ENCODE peak calls at places on chromosomes 16 and 17, in ten cellular contexts. J, O, D, H, Q, C, X, Y, B and T are unnamed samples.

GRCh38 chr17:4565209-4566141 is 5.1 kb upstream of the GGT6 start:
- DNase-seq in J (peak; percentile 90), O (peak; percentile 90), D (peak; percentile 68), H (peak; percentile 88), Q (no peak), C (peak; percentile 96), X (no peak), Y (peak; percentile 78), B (peak; percentile 86), T (peak; percentile 52)

GRCh38 chr17:17579691-17580090 is 11.8 kb downstream of the PEMT start:
- DNase-seq in J (no peak), O (no peak), D (no peak), H (no peak), Q (no peak), C (peak; percentile 61), X (no peak), Y (no peak), B (no peak), T (no peak)

GRCh38 chr16:66923247-66923851 is 2.0 kb downstream of the RRAD start:
- DNase-seq in J (no peak), O (no peak), D (no peak), H (no peak), Q (peak; percentile 67), C (peak; percentile 98), X (no peak), Y (peak; percentile 85), B (no peak), T (no peak)

GRCh38 chr17:75295220-75296158 is 6.3 kb upstream of the SLC25A19 start:
- DNase-seq in J (no peak), O (no peak), D (no peak), H (peak; percentile 94), Q (no peak), C (peak; percentile 25), X (no peak), Y (no peak), B (no peak), T (no peak)

GRCh38 chr16:26993988-26994387 is 72.7 kb upstream of the C16orf82 start:
- DNase-seq in J (no peak), O (peak; percentile 34), D (no peak), H (no peak), Q (no peak), C (no peak), X (no peak), Y (no peak), B (no peak), T (no peak)

GRCh38 chr16:81632392-81633146 is 146.5 kb upstream of the PLCG2 start:
- DNase-seq in J (no peak), O (no peak), D (peak; percentile 43), H (no peak), Q (no peak), C (peak; percentile 97), X (no peak), Y (no peak), B (no peak), T (peak; percentile 77)

GRCh38 chr16:87425941-87426340 is 33.8 kb downstream of the MAP1LC3B start:
- DNase-seq in J (no peak), O (no peak), D (no peak), H (no peak), Q (no peak), C (no peak), X (no peak), Y (no peak), B (no peak), T (no peak)

GRCh38 chr16:88940196-88941050 is 36.6 kb downstream of the CBFA2T3 start:
- DNase-seq in J (peak; percentile 59), O (peak; percentile 74), D (no peak), H (no peak), Q (peak; percentile 60), C (no peak), X (no peak), Y (no peak), B (peak; percentile 15), T (no peak)

GRCh38 chr17:64002658-64003525 is 4.7 kb downstream of the PRR29 start:
- DNase-seq in J (peak; percentile 1), O (peak; percentile 43), D (no peak), H (no peak), Q (no peak), C (no peak), X (no peak), Y (no peak), B (no peak), T (no peak)

GRCh38 chr16:3744018-3744417 is 26.7 kb upstream of the TRAP1 start:
- DNase-seq in J (no peak), O (no peak), D (no peak), H (no peak), Q (no peak), C (no peak), X (no peak), Y (no peak), B (no peak), T (no peak)

GRCh38 chr17:5662409-5663150 is 78.3 kb upstream of the NLRP1 start:
- DNase-seq in J (no peak), O (no peak), D (no peak), H (no peak), Q (no peak), C (no peak), X (no peak), Y (no peak), B (peak; percentile 31), T (no peak)

GRCh38 chr16:15672514-15673167 is 22.6 kb downstream of the NDE1 start:
- DNase-seq in J (no peak), O (no peak), D (peak; percentile 87), H (no peak), Q (peak; percentile 83), C (peak; percentile 95), X (peak; percentile 86), Y (peak; percentile 95), B (no peak), T (peak; percentile 98)

GRCh38 chr17:55273579-55274370 is 9.0 kb downstream of the HLF start:
- DNase-seq in J (no peak), O (no peak), D (peak; percentile 73), H (no peak), Q (peak; percentile 77), C (no peak), X (peak; percentile 62), Y (peak; percentile 89), B (no peak), T (no peak)

GRCh38 chr17:77454560-77455095 is 313.9 kb downstream of the SEC14L1 start:
- DNase-seq in J (no peak), O (peak; percentile 87), D (no peak), H (peak; percentile 65), Q (peak; percentile 28), C (peak; percentile 62), X (no peak), Y (no peak), B (no peak), T (peak; percentile 65)

GRCh38 chr16:29819506-29819905 is 756 bp upstream of the MVP start:
- DNase-seq in J (no peak), O (no peak), D (no peak), H (no peak), Q (no peak), C (peak; percentile 23), X (no peak), Y (no peak), B (no peak), T (no peak)
- TF ChIP-seq CTCF in J (peak; percentile 4), O (peak; percentile 62), D (no peak), H (no peak), Q (no peak), C (no peak), X (no peak), Y (no peak), B (no peak), T (peak; percentile 56)

DNA sequence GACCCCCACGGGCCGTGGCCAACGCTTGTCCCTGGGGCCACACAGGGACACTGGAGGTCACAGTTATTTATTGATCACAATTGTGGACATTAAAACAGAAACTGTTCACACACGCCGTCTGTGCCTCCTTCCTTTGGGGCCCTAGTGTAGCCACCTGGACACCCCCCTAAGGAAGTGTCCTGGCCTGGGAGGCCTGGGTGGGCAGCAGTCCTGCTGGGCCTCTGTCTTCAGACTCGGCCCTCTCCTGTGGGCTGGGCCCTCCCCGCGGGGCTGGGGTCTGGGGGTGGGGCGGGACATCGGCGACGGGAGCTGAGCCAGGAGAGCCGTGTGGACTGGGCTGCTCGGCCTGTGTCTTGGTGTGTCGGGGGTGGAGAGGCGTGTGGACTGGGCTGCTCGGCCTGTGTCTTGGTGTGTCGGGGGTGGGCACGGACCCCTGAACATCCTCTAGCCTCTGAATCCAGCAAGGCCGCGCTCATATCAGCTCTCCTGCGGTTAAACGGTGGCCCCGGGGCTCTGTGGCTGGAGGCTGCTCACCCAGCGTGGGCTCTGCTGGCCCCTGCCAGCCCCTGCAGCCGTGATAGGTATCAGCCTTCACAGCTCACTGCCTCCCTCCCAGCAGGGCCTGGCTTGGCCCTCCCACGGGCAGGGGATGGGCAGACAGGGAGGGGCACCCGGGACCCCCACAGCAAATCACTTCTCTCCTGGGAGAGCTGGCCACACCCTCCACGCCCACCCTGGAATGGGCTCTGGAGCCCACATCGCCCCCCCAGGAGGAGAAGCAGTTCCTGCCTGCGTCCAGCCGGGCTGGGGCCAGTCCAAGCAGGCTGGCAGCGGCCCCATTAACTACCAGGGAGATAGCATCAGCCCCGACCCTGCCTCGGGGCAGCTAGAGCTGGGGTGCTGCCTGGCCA is 1.1 kb upstream of the NHLRC4 start:
- DNase-seq in J (no peak), O (no peak), D (no peak), H (no peak), Q (no peak), C (peak; percentile 94), X (no peak), Y (no peak), B (peak; percentile 21), T (no peak)
- H3K27ac ChIP-seq in J (no peak overlapping the region), O (no peak overlapping the region), D (no peak overlapping the region), H (no peak overlapping the region), Q (no peak overlapping the region), C (no peak overlapping the region), X (no peak overlapping the region), Y (no peak overlapping the region), B (peak overlapping the region; percentile 60), T (no peak overlapping the region)

GRCh38 chr17:44205962-44206824 is 6.5 kb upstream of the ATXN7L3 start:
- DNase-seq in J (no peak), O (peak; percentile 68), D (no peak), H (no peak), Q (no peak), C (peak; percentile 58), X (no peak), Y (no peak), B (no peak), T (no peak)
- TF ChIP-seq CTCF in J (peak; percentile 12), O (peak; percentile 61), D (no peak), H (peak; percentile 21), Q (peak; percentile 12), C (peak; percentile 21), X (no peak), Y (no peak), B (no peak), T (peak; percentile 16)

DNA sequence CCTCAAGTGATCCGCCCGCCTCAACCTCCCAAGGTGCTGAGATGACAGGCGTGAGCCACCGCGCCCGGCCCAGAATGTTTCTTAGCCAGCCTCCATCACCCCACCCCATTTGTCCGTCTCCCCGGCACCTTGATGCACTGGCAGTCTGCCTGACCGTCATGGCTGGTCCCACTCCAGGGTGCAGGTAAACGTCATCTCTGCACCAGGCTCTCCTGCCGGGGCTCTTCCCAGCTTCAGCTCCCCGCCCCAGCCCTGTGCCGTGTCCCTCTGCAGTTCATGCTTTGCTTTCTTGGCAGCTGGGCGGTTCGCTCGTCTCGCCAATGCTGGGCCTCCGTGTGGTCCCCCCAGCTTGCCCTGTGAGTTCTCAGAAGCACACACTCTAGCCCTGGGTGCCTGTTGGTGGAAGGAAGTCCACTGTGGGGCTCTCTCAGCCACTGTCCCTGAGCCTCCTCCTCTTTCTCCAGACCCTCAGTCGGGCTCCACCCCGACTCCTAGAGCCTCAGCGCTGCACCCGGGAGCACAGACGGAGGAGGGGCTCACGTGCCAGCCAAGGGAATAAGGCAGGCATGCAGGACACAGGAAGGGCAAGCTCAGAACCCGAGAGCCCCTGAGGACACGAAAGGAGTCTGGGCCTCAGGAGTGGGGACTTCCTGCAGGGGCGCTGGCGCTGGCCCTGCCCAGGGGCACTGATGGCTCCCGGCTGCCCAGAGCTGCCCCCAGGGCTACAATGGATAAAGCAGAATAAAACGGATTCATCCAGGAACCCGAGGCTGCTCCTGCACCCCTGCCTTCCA is 12.0 kb downstream of the HS3ST6 start:
- DNase-seq in J (peak; percentile 21), O (no peak), D (no peak), H (no peak), Q (no peak), C (peak; percentile 38), X (no peak), Y (no peak), B (no peak), T (no peak)
- H3K27ac ChIP-seq in J (no peak overlapping the region), O (no peak overlapping the region), D (no peak overlapping the region), H (no peak overlapping the region), Q (no peak overlapping the region), C (no peak overlapping the region), X (no peak overlapping the region), Y (no peak overlapping the region), B (no peak overlapping the region), T (no peak overlapping the region)